ENCODE peak calls at places on chromosome X, in seven cellular contexts. One of them, this sample, is unnamed.

GRCh38 chrX:1378306-1378758 is 13.6 kb downstream of the SLC25A6 start:
- DNase-seq in transverse colon: no peak
- DNase-seq in GM12864: no peak
- DNase-seq in mammary epithelial cell: no peak
- DNase-seq in spleen: no peak
- DNase-seq in fibroblast of the aortic adventitia: no peak
- DNase-seq in BJ: no peak
- DNase-seq in this sample: no peak

GRCh38 chrX:122196338-122196737 is 987.7 kb upstream of the GRIA3 start:
- DNase-seq in transverse colon: no peak
- DNase-seq in GM12864: no peak
- DNase-seq in mammary epithelial cell: no peak
- DNase-seq in spleen: no peak
- DNase-seq in fibroblast of the aortic adventitia: no peak
- DNase-seq in BJ: no peak
- DNase-seq in this sample: no peak

GRCh38 chrX:40773809-40774208 is 38.5 kb upstream of the MED14 start:
- DNase-seq in transverse colon: no peak
- DNase-seq in GM12864: no peak
- DNase-seq in mammary epithelial cell: peak
- DNase-seq in spleen: no peak
- DNase-seq in fibroblast of the aortic adventitia: peak
- DNase-seq in BJ: no peak
- DNase-seq in this sample: peak

GRCh38 chrX:23861215-23861896 is 46.4 kb downstream of the APOO start:
- DNase-seq in transverse colon: no peak
- DNase-seq in GM12864: no peak
- DNase-seq in mammary epithelial cell: no peak
- DNase-seq in spleen: no peak
- DNase-seq in fibroblast of the aortic adventitia: no peak
- DNase-seq in BJ: no peak
- DNase-seq in this sample: no peak

GRCh38 chrX:97267916-97268680 is 384.4 kb downstream of the RPA4 start:
- DNase-seq in transverse colon: no peak
- DNase-seq in GM12864: no peak
- DNase-seq in mammary epithelial cell: no peak
- DNase-seq in spleen: no peak
- DNase-seq in fibroblast of the aortic adventitia: peak
- DNase-seq in BJ: no peak
- DNase-seq in this sample: no peak

GRCh38 chrX:1466232-1466661 is 13.5 kb upstream of the ASMTL start:
- DNase-seq in transverse colon: no peak
- DNase-seq in GM12864: no peak
- DNase-seq in mammary epithelial cell: no peak
- DNase-seq in spleen: peak
- DNase-seq in fibroblast of the aortic adventitia: no peak
- DNase-seq in BJ: no peak
- DNase-seq in this sample: no peak

GRCh38 chrX:40871385-40872082 is 136.2 kb upstream of the MED14 start:
- DNase-seq in transverse colon: no peak
- DNase-seq in GM12864: peak
- DNase-seq in mammary epithelial cell: peak
- DNase-seq in spleen: no peak
- DNase-seq in fibroblast of the aortic adventitia: no peak
- DNase-seq in BJ: no peak
- DNase-seq in this sample: no peak

GRCh38 chrX:107978707-107979307 is 3.4 kb downstream of the TEX13B start:
- DNase-seq in transverse colon: no peak
- DNase-seq in GM12864: no peak
- DNase-seq in mammary epithelial cell: peak
- DNase-seq in spleen: no peak
- DNase-seq in fibroblast of the aortic adventitia: peak
- DNase-seq in BJ: no peak
- DNase-seq in this sample: peak

GRCh38 chrX:124208675-124209074 is 123.8 kb upstream of the TEX13D start:
- DNase-seq in transverse colon: no peak
- DNase-seq in GM12864: no peak
- DNase-seq in mammary epithelial cell: no peak
- DNase-seq in spleen: no peak
- DNase-seq in fibroblast of the aortic adventitia: no peak
- DNase-seq in BJ: no peak
- DNase-seq in this sample: no peak

GRCh38 chrX:139647597-139647996 is 60.4 kb downstream of the MCF2 start:
- DNase-seq in transverse colon: no peak
- DNase-seq in GM12864: no peak
- DNase-seq in mammary epithelial cell: no peak
- DNase-seq in spleen: no peak
- DNase-seq in fibroblast of the aortic adventitia: no peak
- DNase-seq in BJ: no peak
- DNase-seq in this sample: no peak

GRCh38 chrX:136250191-136251041 is 784 bp downstream of the MAP7D3 start:
- DNase-seq in transverse colon: no peak
- DNase-seq in GM12864: no peak
- DNase-seq in mammary epithelial cell: no peak
- DNase-seq in spleen: no peak
- DNase-seq in fibroblast of the aortic adventitia: no peak
- DNase-seq in BJ: no peak
- DNase-seq in this sample: no peak

GRCh38 chrX:53374222-53374820 is 48.1 kb downstream of the SMC1A start:
- DNase-seq in transverse colon: no peak
- DNase-seq in GM12864: no peak
- DNase-seq in mammary epithelial cell: no peak
- DNase-seq in spleen: no peak
- DNase-seq in fibroblast of the aortic adventitia: peak
- DNase-seq in BJ: no peak
- DNase-seq in this sample: no peak

GRCh38 chrX:149950681-149951080 is 12.4 kb upstream of the EOLA2 start:
- DNase-seq in transverse colon: no peak
- DNase-seq in GM12864: no peak
- DNase-seq in mammary epithelial cell: peak
- DNase-seq in spleen: no peak
- DNase-seq in fibroblast of the aortic adventitia: peak
- DNase-seq in BJ: peak
- DNase-seq in this sample: peak

GRCh38 chrX:149510386-149510785 is 5.3 kb upstream of the IDS start:
- DNase-seq in transverse colon: no peak
- DNase-seq in GM12864: no peak
- DNase-seq in mammary epithelial cell: no peak
- DNase-seq in spleen: no peak
- DNase-seq in fibroblast of the aortic adventitia: peak
- DNase-seq in BJ: no peak
- DNase-seq in this sample: no peak

GRCh38 chrX:11380187-11380586 is 87.0 kb downstream of the AMELX start:
- DNase-seq in transverse colon: no peak
- DNase-seq in GM12864: no peak
- DNase-seq in mammary epithelial cell: no peak
- DNase-seq in spleen: no peak
- DNase-seq in fibroblast of the aortic adventitia: peak
- DNase-seq in BJ: no peak
- DNase-seq in this sample: no peak

GRCh38 chrX:132775230-132775823 is 183.1 kb downstream of the HS6ST2 start:
- DNase-seq in transverse colon: no peak
- DNase-seq in GM12864: no peak
- DNase-seq in mammary epithelial cell: no peak
- DNase-seq in spleen: no peak
- DNase-seq in fibroblast of the aortic adventitia: no peak
- DNase-seq in BJ: no peak
- DNase-seq in this sample: no peak

GRCh38 chrX:34873500-34874225 is 68.9 kb upstream of the FAM47B start:
- DNase-seq in transverse colon: no peak
- DNase-seq in GM12864: no peak
- DNase-seq in mammary epithelial cell: no peak
- DNase-seq in spleen: no peak
- DNase-seq in fibroblast of the aortic adventitia: peak
- DNase-seq in BJ: no peak
- DNase-seq in this sample: no peak

GRCh38 chrX:13937370-13938052 is 92.2 kb downstream of the GEMIN8 start:
- DNase-seq in transverse colon: no peak
- DNase-seq in GM12864: no peak
- DNase-seq in mammary epithelial cell: no peak
- DNase-seq in spleen: no peak
- DNase-seq in fibroblast of the aortic adventitia: peak
- DNase-seq in BJ: no peak
- DNase-seq in this sample: no peak

GRCh38 chrX:24148535-24149345 is 789 bp upstream of the ZFX start:
- DNase-seq in transverse colon: no peak
- DNase-seq in GM12864: no peak
- DNase-seq in mammary epithelial cell: no peak
- DNase-seq in spleen: no peak
- DNase-seq in fibroblast of the aortic adventitia: peak
- DNase-seq in BJ: peak
- DNase-seq in this sample: no peak

GRCh38 chrX:11451133-11451532 is 157.9 kb downstream of the AMELX start:
- DNase-seq in transverse colon: no peak
- DNase-seq in GM12864: no peak
- DNase-seq in mammary epithelial cell: no peak
- DNase-seq in spleen: no peak
- DNase-seq in fibroblast of the aortic adventitia: no peak
- DNase-seq in BJ: no peak
- DNase-seq in this sample: no peak

GRCh38 chrX:135185795-135186443 is 14.7 kb upstream of the CT55 start:
- DNase-seq in transverse colon: no peak
- DNase-seq in GM12864: peak
- DNase-seq in mammary epithelial cell: peak
- DNase-seq in spleen: no peak
- DNase-seq in fibroblast of the aortic adventitia: peak
- DNase-seq in BJ: peak
- DNase-seq in this sample: peak

GRCh38 chrX:49058794-49059193 is at the start of gene CCDC120:
- DNase-seq in transverse colon: peak
- DNase-seq in GM12864: no peak
- DNase-seq in mammary epithelial cell: peak
- DNase-seq in spleen: no peak
- DNase-seq in fibroblast of the aortic adventitia: no peak
- DNase-seq in BJ: no peak
- DNase-seq in this sample: no peak
- H3K4me3 ChIP-seq in transverse colon: peak
- H3K4me3 ChIP-seq in GM12864: no peak
- H3K4me3 ChIP-seq in mammary epithelial cell: peak
- H3K4me3 ChIP-seq in spleen: no peak
- H3K4me3 ChIP-seq in fibroblast of the aortic adventitia: no peak
- H3K4me3 ChIP-seq in BJ: no peak
- H3K4me3 ChIP-seq in this sample: no peak

DNA sequence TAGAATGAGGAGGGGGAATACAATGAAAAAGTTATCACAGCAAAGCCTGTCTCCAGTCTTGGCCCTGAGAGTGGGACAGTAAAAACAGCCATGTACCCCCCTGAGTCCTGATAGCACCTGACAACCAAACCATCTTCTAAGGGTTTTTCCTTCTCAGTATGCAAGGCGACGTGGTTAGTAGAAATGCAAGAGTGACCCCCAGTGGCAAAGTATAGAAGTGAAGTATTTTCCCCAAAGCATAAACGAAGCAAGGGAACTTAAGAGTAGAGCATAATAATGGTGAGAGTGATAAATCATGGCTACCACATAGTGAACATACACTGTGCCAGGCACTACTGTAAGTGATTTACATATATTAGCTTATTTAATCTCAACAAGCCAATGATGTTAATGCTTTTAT is 52.8 kb downstream of the FAM47C start:
- DNase-seq in transverse colon: no peak
- DNase-seq in GM12864: no peak
- DNase-seq in mammary epithelial cell: peak
- DNase-seq in spleen: no peak
- DNase-seq in fibroblast of the aortic adventitia: peak
- DNase-seq in BJ: no peak
- DNase-seq in this sample: no peak
- TF ChIP-seq CTCF in transverse colon: peak
- TF ChIP-seq CTCF in GM12864: peak
- TF ChIP-seq CTCF in mammary epithelial cell: peak
- TF ChIP-seq CTCF in spleen: peak
- TF ChIP-seq CTCF in fibroblast of the aortic adventitia: peak
- TF ChIP-seq CTCF in BJ: peak
- TF ChIP-seq CTCF in this sample: peak

GRCh38 chrX:17736856-17737706 is at the start of gene SCML1:
- DNase-seq in transverse colon: peak
- DNase-seq in GM12864: peak
- DNase-seq in mammary epithelial cell: peak
- DNase-seq in spleen: peak
- DNase-seq in fibroblast of the aortic adventitia: peak
- DNase-seq in BJ: peak
- DNase-seq in this sample: peak

GRCh38 chrX:17737707-17738001 is 361 bp downstream of the SCML1 start:
- DNase-seq in transverse colon: no peak
- DNase-seq in GM12864: no peak
- DNase-seq in mammary epithelial cell: no peak
- DNase-seq in spleen: no peak
- DNase-seq in fibroblast of the aortic adventitia: no peak
- DNase-seq in BJ: no peak
- DNase-seq in this sample: no peak

GRCh38 chrX:17740137-17741122 is 3.1 kb downstream of the SCML1 start:
- DNase-seq in transverse colon: no peak
- DNase-seq in GM12864: no peak
- DNase-seq in mammary epithelial cell: no peak
- DNase-seq in spleen: no peak
- DNase-seq in fibroblast of the aortic adventitia: no peak
- DNase-seq in BJ: no peak
- DNase-seq in this sample: no peak

GRCh38 chrX:17738002-17738713 is 865 bp downstream of the SCML1 start:
- DNase-seq in transverse colon: peak
- DNase-seq in GM12864: no peak
- DNase-seq in mammary epithelial cell: peak
- DNase-seq in spleen: peak
- DNase-seq in fibroblast of the aortic adventitia: peak
- DNase-seq in BJ: no peak
- DNase-seq in this sample: no peak

DNA sequence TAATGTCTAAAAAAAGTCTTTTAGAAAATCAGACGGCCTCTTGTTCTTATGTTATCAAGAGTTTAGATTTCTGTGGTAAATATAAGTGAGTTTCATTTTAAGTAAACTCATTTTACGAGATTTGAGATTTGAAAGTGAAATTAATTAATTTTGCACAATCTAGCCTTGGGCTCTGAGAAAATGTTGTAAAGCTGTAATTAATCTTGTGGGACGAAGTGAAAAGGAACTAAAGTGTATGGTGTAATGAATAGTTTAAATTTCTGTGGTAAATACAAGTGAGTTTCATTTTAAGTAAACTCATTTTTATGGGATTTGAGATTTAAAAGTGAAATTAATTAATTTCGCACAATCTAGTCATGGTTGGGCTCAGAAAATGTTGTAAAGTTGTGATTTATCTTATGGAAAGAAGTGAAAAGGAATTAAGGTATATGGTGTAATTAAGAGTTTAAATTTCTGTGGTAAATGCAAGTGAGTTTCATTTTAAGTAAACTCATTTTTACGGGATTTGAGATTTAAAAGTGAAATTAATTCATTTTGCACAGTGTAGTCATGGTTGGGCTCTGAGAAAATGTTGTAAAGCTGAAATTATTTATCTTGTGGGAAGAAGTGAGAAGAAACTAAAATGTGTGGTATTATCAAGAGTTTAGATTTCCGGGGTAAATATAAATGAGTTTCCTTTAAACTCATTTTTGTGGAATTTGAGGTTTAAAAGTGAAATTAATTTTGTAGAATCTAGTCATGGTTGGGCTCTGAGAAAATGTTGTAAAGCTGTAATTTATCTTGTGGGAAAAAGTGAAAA is 1.6 kb downstream of the SCML1 start:
- DNase-seq in transverse colon: no peak
- DNase-seq in GM12864: no peak
- DNase-seq in mammary epithelial cell: no peak
- DNase-seq in spleen: no peak
- DNase-seq in fibroblast of the aortic adventitia: peak
- DNase-seq in BJ: no peak
- DNase-seq in this sample: no peak
- H3K4me3 ChIP-seq in transverse colon: peak
- H3K4me3 ChIP-seq in GM12864: no peak
- H3K4me3 ChIP-seq in mammary epithelial cell: peak
- H3K4me3 ChIP-seq in spleen: peak
- H3K4me3 ChIP-seq in fibroblast of the aortic adventitia: peak
- H3K4me3 ChIP-seq in BJ: peak
- H3K4me3 ChIP-seq in this sample: peak

GRCh38 chrX:146224442-146224841 is 406.8 kb downstream of the SLITRK2 start:
- DNase-seq in transverse colon: no peak
- DNase-seq in GM12864: no peak
- DNase-seq in mammary epithelial cell: no peak
- DNase-seq in spleen: no peak
- DNase-seq in fibroblast of the aortic adventitia: no peak
- DNase-seq in BJ: no peak
- DNase-seq in this sample: no peak
- TF ChIP-seq CTCF in transverse colon: no peak
- TF ChIP-seq CTCF in GM12864: no peak
- TF ChIP-seq CTCF in mammary epithelial cell: peak
- TF ChIP-seq CTCF in spleen: no peak
- TF ChIP-seq CTCF in fibroblast of the aortic adventitia: no peak
- TF ChIP-seq CTCF in BJ: no peak
- TF ChIP-seq CTCF in this sample: no peak

This sample was measured in HFF-Myc.